ENCODE peak calls at places on chromosomes 2 and 18, in four cellular contexts. One of them, this sample, is unnamed.

GRCh38 chr18:48066225-48066652 is 135.8 kb upstream of the SMAD2 start:
- DNase-seq in mesothelial cell of epicardium: no peak
- DNase-seq in anterior cingulate cortex: peak; percentile 16
- DNase-seq in fibroblast of lung: no peak
- DNase-seq in this sample: no peak

GRCh38 chr18:70075906-70076305 is 128.2 kb upstream of the CD226 start:
- DNase-seq in mesothelial cell of epicardium: no peak
- DNase-seq in anterior cingulate cortex: no peak
- DNase-seq in fibroblast of lung: peak; percentile 27
- DNase-seq in this sample: no peak

GRCh38 chr2:76870581-76870980 is 651.6 kb downstream of the LRRTM4 start:
- DNase-seq in mesothelial cell of epicardium: no peak
- DNase-seq in anterior cingulate cortex: no peak
- DNase-seq in fibroblast of lung: peak; percentile 39
- DNase-seq in this sample: no peak

GRCh38 chr2:179332903-179333302 is 68.3 kb upstream of the SESTD1 start:
- DNase-seq in mesothelial cell of epicardium: no peak
- DNase-seq in anterior cingulate cortex: no peak
- DNase-seq in fibroblast of lung: no peak
- DNase-seq in this sample: no peak

GRCh38 chr2:239263937-239264837 is 136.6 kb downstream of the HDAC4 start:
- DNase-seq in mesothelial cell of epicardium: no peak
- DNase-seq in anterior cingulate cortex: no peak
- DNase-seq in fibroblast of lung: peak; percentile 77
- DNase-seq in this sample: peak; percentile 47

GRCh38 chr2:129903586-129904425 is 75.7 kb upstream of the RAB6C start:
- DNase-seq in mesothelial cell of epicardium: no peak
- DNase-seq in anterior cingulate cortex: no peak
- DNase-seq in fibroblast of lung: no peak
- DNase-seq in this sample: peak; percentile 45

GRCh38 chr2:55165567-55165966 is 66.5 kb downstream of the CLHC1 start:
- DNase-seq in mesothelial cell of epicardium: no peak
- DNase-seq in anterior cingulate cortex: no peak
- DNase-seq in fibroblast of lung: peak; percentile 56
- DNase-seq in this sample: no peak

GRCh38 chr18:69787825-69788547 is 159.7 kb downstream of the CD226 start:
- DNase-seq in mesothelial cell of epicardium: no peak
- DNase-seq in anterior cingulate cortex: no peak
- DNase-seq in fibroblast of lung: peak; percentile 67
- DNase-seq in this sample: no peak

GRCh38 chr2:9658972-9659371 is 28.2 kb upstream of the YWHAQ start:
- DNase-seq in mesothelial cell of epicardium: no peak
- DNase-seq in anterior cingulate cortex: no peak
- DNase-seq in fibroblast of lung: peak; percentile 45
- DNase-seq in this sample: no peak

GRCh38 chr2:23320058-23320457 is 64.9 kb upstream of the KLHL29 start:
- DNase-seq in mesothelial cell of epicardium: no peak
- DNase-seq in anterior cingulate cortex: no peak
- DNase-seq in fibroblast of lung: no peak
- DNase-seq in this sample: no peak

GRCh38 chr2:20558391-20559150 is 92.3 kb downstream of the HS1BP3 start:
- DNase-seq in mesothelial cell of epicardium: no peak
- DNase-seq in anterior cingulate cortex: no peak
- DNase-seq in fibroblast of lung: no peak
- DNase-seq in this sample: no peak

GRCh38 chr2:39516347-39517101 is 79.4 kb upstream of the MAP4K3 start:
- DNase-seq in mesothelial cell of epicardium: no peak
- DNase-seq in anterior cingulate cortex: peak; percentile 37
- DNase-seq in fibroblast of lung: peak; percentile 81
- DNase-seq in this sample: no peak

GRCh38 chr2:136246086-136246669 is 128.2 kb upstream of the CXCR4 start:
- DNase-seq in mesothelial cell of epicardium: no peak
- DNase-seq in anterior cingulate cortex: no peak
- DNase-seq in fibroblast of lung: peak; percentile 48
- DNase-seq in this sample: peak; percentile 11

GRCh38 chr2:100870652-100871531 is 51.0 kb downstream of the NPAS2 start:
- DNase-seq in mesothelial cell of epicardium: no peak
- DNase-seq in anterior cingulate cortex: no peak
- DNase-seq in fibroblast of lung: no peak
- DNase-seq in this sample: no peak

GRCh38 chr2:205772983-205773382 is 90.7 kb downstream of the NRP2 start:
- DNase-seq in mesothelial cell of epicardium: no peak
- DNase-seq in anterior cingulate cortex: no peak
- DNase-seq in fibroblast of lung: no peak
- DNase-seq in this sample: no peak

GRCh38 chr2:86393521-86394490 is 47.4 kb upstream of the KDM3A start:
- DNase-seq in mesothelial cell of epicardium: no peak
- DNase-seq in anterior cingulate cortex: no peak
- DNase-seq in fibroblast of lung: no peak
- DNase-seq in this sample: no peak

GRCh38 chr2:232146294-232146693 is 184.8 kb downstream of the DIS3L2 start:
- DNase-seq in mesothelial cell of epicardium: no peak
- DNase-seq in anterior cingulate cortex: no peak
- DNase-seq in fibroblast of lung: no peak
- DNase-seq in this sample: no peak

GRCh38 chr2:128458438-128458837 is 139.8 kb upstream of the HS6ST1 start:
- DNase-seq in mesothelial cell of epicardium: no peak
- DNase-seq in anterior cingulate cortex: no peak
- DNase-seq in fibroblast of lung: peak; percentile 20
- DNase-seq in this sample: no peak

GRCh38 chr18:53947092-53947640 is 277.3 kb downstream of the MBD2 start:
- DNase-seq in mesothelial cell of epicardium: no peak
- DNase-seq in anterior cingulate cortex: no peak
- DNase-seq in fibroblast of lung: no peak
- DNase-seq in this sample: no peak

GRCh38 chr2:98482362-98482761 is 37.7 kb downstream of the INPP4A start:
- DNase-seq in mesothelial cell of epicardium: no peak
- DNase-seq in anterior cingulate cortex: no peak
- DNase-seq in fibroblast of lung: no peak
- DNase-seq in this sample: no peak

GRCh38 chr2:157995117-157995516 is 106.6 kb upstream of the UPP2 start:
- DNase-seq in mesothelial cell of epicardium: no peak
- DNase-seq in anterior cingulate cortex: no peak
- DNase-seq in fibroblast of lung: no peak
- DNase-seq in this sample: no peak

GRCh38 chr18:37381554-37381953 is 184.0 kb downstream of the CELF4 start:
- DNase-seq in mesothelial cell of epicardium: no peak
- DNase-seq in anterior cingulate cortex: no peak
- DNase-seq in fibroblast of lung: no peak
- DNase-seq in this sample: no peak

GRCh38 chr2:196851068-196851467 is 41.9 kb upstream of the C2orf66 start:
- DNase-seq in mesothelial cell of epicardium: no peak
- DNase-seq in anterior cingulate cortex: no peak
- DNase-seq in fibroblast of lung: peak; percentile 9
- DNase-seq in this sample: no peak

GRCh38 chr2:74927617-74928016 is 30.8 kb upstream of the POLE4 start:
- DNase-seq in mesothelial cell of epicardium: no peak
- DNase-seq in anterior cingulate cortex: no peak
- DNase-seq in fibroblast of lung: no peak
- DNase-seq in this sample: no peak

GRCh38 chr18:22681912-22682311 is 251.2 kb upstream of the RBBP8 start:
- DNase-seq in mesothelial cell of epicardium: no peak
- DNase-seq in anterior cingulate cortex: no peak
- DNase-seq in fibroblast of lung: no peak
- DNase-seq in this sample: no peak

GRCh38 chr18:41113885-41114482 is 841.0 kb upstream of the PIK3C3 start:
- DNase-seq in mesothelial cell of epicardium: no peak
- DNase-seq in anterior cingulate cortex: no peak
- DNase-seq in fibroblast of lung: peak; percentile 40
- DNase-seq in this sample: no peak

GRCh38 chr18:35267161-35267651 is 22.8 kb downstream of the ZSCAN30 start:
- DNase-seq in mesothelial cell of epicardium: no peak
- DNase-seq in anterior cingulate cortex: peak; percentile 69
- DNase-seq in fibroblast of lung: peak; percentile 74
- DNase-seq in this sample: peak; percentile 73

GRCh38 chr2:119929537-119929936 is 83.3 kb upstream of the EPB41L5 start:
- DNase-seq in mesothelial cell of epicardium: no peak
- DNase-seq in anterior cingulate cortex: no peak
- DNase-seq in fibroblast of lung: no peak
- DNase-seq in this sample: no peak

GRCh38 chr2:406231-406630 is 118.3 kb upstream of the ALKAL2 start:
- DNase-seq in mesothelial cell of epicardium: no peak
- DNase-seq in anterior cingulate cortex: no peak
- DNase-seq in fibroblast of lung: no peak
- DNase-seq in this sample: no peak

GRCh38 chr2:163970058-163970806 is 234.4 kb upstream of the FIGN start:
- DNase-seq in mesothelial cell of epicardium: no peak
- DNase-seq in anterior cingulate cortex: no peak
- DNase-seq in fibroblast of lung: no peak
- DNase-seq in this sample: no peak

GRCh38 chr2:24917086-24917485 is 3.0 kb downstream of the ADCY3 start:
- DNase-seq in mesothelial cell of epicardium: no peak
- DNase-seq in anterior cingulate cortex: no peak
- DNase-seq in fibroblast of lung: peak; percentile 34
- DNase-seq in this sample: no peak

GRCh38 chr2:30491225-30491624 is 44.2 kb downstream of the LCLAT1 start:
- DNase-seq in mesothelial cell of epicardium: no peak
- DNase-seq in anterior cingulate cortex: no peak
- DNase-seq in fibroblast of lung: no peak
- DNase-seq in this sample: no peak

GRCh38 chr2:15158532-15158931 is 402.6 kb downstream of the NBAS start:
- DNase-seq in mesothelial cell of epicardium: no peak
- DNase-seq in anterior cingulate cortex: no peak
- DNase-seq in fibroblast of lung: no peak
- DNase-seq in this sample: no peak

GRCh38 chr18:73366713-73367112 is 498.9 kb upstream of the NETO1 start:
- DNase-seq in mesothelial cell of epicardium: no peak
- DNase-seq in anterior cingulate cortex: no peak
- DNase-seq in fibroblast of lung: no peak
- DNase-seq in this sample: no peak

GRCh38 chr2:101398026-101398830 is 10.9 kb upstream of the CREG2 start:
- DNase-seq in mesothelial cell of epicardium: no peak
- DNase-seq in anterior cingulate cortex: no peak
- DNase-seq in fibroblast of lung: no peak
- DNase-seq in this sample: no peak